ENCODE peak calls at places on chromosomes 16 and 17, in eight cellular contexts. One of them, this sample, is unnamed.

GRCh38 chr17:80871341-80871740 is 120.3 kb upstream of the CHMP6 start:
- DNase-seq in transverse colon: no peak
- DNase-seq in stomach: no peak
- DNase-seq in H1: no peak
- DNase-seq in sigmoid colon: peak
- DNase-seq in K562: no peak
- DNase-seq in HepG2: no peak
- DNase-seq in tibial nerve: no peak
- DNase-seq in this sample: no peak

GRCh38 chr16:50668368-50669008 is 12.6 kb downstream of the SNX20 start:
- DNase-seq in transverse colon: no peak
- DNase-seq in stomach: peak
- DNase-seq in H1: no peak
- DNase-seq in sigmoid colon: no peak
- DNase-seq in K562: no peak
- DNase-seq in HepG2: peak
- DNase-seq in tibial nerve: no peak
- DNase-seq in this sample: no peak

GRCh38 chr17:67992541-67993152 is 3.6 kb downstream of the C17orf58 start:
- DNase-seq in transverse colon: no peak
- DNase-seq in stomach: no peak
- DNase-seq in H1: no peak
- DNase-seq in sigmoid colon: no peak
- DNase-seq in K562: no peak
- DNase-seq in HepG2: no peak
- DNase-seq in tibial nerve: no peak
- DNase-seq in this sample: no peak

GRCh38 chr16:11345040-11345862 is at the start of gene RMI2:
- DNase-seq in transverse colon: peak
- DNase-seq in stomach: peak
- DNase-seq in H1: peak
- DNase-seq in sigmoid colon: peak
- DNase-seq in K562: peak
- DNase-seq in HepG2: peak
- DNase-seq in tibial nerve: peak
- DNase-seq in this sample: peak

GRCh38 chr16:57668630-57669475 is 747 bp downstream of the ADGRG3 start:
- DNase-seq in transverse colon: no peak
- DNase-seq in stomach: no peak
- DNase-seq in H1: no peak
- DNase-seq in sigmoid colon: peak
- DNase-seq in K562: no peak
- DNase-seq in HepG2: no peak
- DNase-seq in tibial nerve: no peak
- DNase-seq in this sample: no peak

GRCh38 chr17:19389386-19389785 is 2.4 kb upstream of the MFAP4 start:
- DNase-seq in transverse colon: peak
- DNase-seq in stomach: no peak
- DNase-seq in H1: no peak
- DNase-seq in sigmoid colon: peak
- DNase-seq in K562: no peak
- DNase-seq in HepG2: no peak
- DNase-seq in tibial nerve: no peak
- DNase-seq in this sample: no peak

GRCh38 chr17:4533522-4534502 is 21.4 kb downstream of the MYBBP1A start:
- DNase-seq in transverse colon: peak
- DNase-seq in stomach: peak
- DNase-seq in H1: no peak
- DNase-seq in sigmoid colon: no peak
- DNase-seq in K562: peak
- DNase-seq in HepG2: peak
- DNase-seq in tibial nerve: no peak
- DNase-seq in this sample: peak

GRCh38 chr16:74622005-74622404 is 15.1 kb upstream of the GLG1 start:
- DNase-seq in transverse colon: no peak
- DNase-seq in stomach: peak
- DNase-seq in H1: no peak
- DNase-seq in sigmoid colon: no peak
- DNase-seq in K562: no peak
- DNase-seq in HepG2: no peak
- DNase-seq in tibial nerve: no peak
- DNase-seq in this sample: no peak

GRCh38 chr17:40530531-40530987 is 29.1 kb upstream of the TNS4 start:
- DNase-seq in transverse colon: no peak
- DNase-seq in stomach: no peak
- DNase-seq in H1: no peak
- DNase-seq in sigmoid colon: peak
- DNase-seq in K562: no peak
- DNase-seq in HepG2: no peak
- DNase-seq in tibial nerve: no peak
- DNase-seq in this sample: peak

GRCh38 chr17:8868529-8868951 is 1.1 kb upstream of the PIK3R6 start:
- DNase-seq in transverse colon: no peak
- DNase-seq in stomach: no peak
- DNase-seq in H1: no peak
- DNase-seq in sigmoid colon: no peak
- DNase-seq in K562: no peak
- DNase-seq in HepG2: no peak
- DNase-seq in tibial nerve: no peak
- DNase-seq in this sample: no peak

GRCh38 chr16:3819741-3820724 is 60.5 kb downstream of the CREBBP start:
- DNase-seq in transverse colon: peak
- DNase-seq in stomach: peak
- DNase-seq in H1: no peak
- DNase-seq in sigmoid colon: no peak
- DNase-seq in K562: peak
- DNase-seq in HepG2: no peak
- DNase-seq in tibial nerve: peak
- DNase-seq in this sample: peak

GRCh38 chr16:31531096-31531495 is 3.4 kb downstream of the AHSP start:
- DNase-seq in transverse colon: no peak
- DNase-seq in stomach: no peak
- DNase-seq in H1: no peak
- DNase-seq in sigmoid colon: no peak
- DNase-seq in K562: no peak
- DNase-seq in HepG2: no peak
- DNase-seq in tibial nerve: no peak
- DNase-seq in this sample: no peak

GRCh38 chr16:50802000-50802399 is 60.1 kb downstream of the CYLD start:
- DNase-seq in transverse colon: no peak
- DNase-seq in stomach: no peak
- DNase-seq in H1: no peak
- DNase-seq in sigmoid colon: no peak
- DNase-seq in K562: no peak
- DNase-seq in HepG2: no peak
- DNase-seq in tibial nerve: no peak
- DNase-seq in this sample: no peak

GRCh38 chr16:52498640-52499039 is 48.3 kb downstream of the TOX3 start:
- DNase-seq in transverse colon: peak
- DNase-seq in stomach: no peak
- DNase-seq in H1: no peak
- DNase-seq in sigmoid colon: no peak
- DNase-seq in K562: no peak
- DNase-seq in HepG2: no peak
- DNase-seq in tibial nerve: no peak
- DNase-seq in this sample: no peak

GRCh38 chr16:15609286-15609649 is 33.7 kb downstream of the MARF1 start:
- DNase-seq in transverse colon: no peak
- DNase-seq in stomach: no peak
- DNase-seq in H1: no peak
- DNase-seq in sigmoid colon: no peak
- DNase-seq in K562: no peak
- DNase-seq in HepG2: no peak
- DNase-seq in tibial nerve: no peak
- DNase-seq in this sample: no peak

GRCh38 chr17:2393954-2394749 is 6.7 kb downstream of the MNT start:
- DNase-seq in transverse colon: peak
- DNase-seq in stomach: no peak
- DNase-seq in H1: no peak
- DNase-seq in sigmoid colon: peak
- DNase-seq in K562: no peak
- DNase-seq in HepG2: no peak
- DNase-seq in tibial nerve: no peak
- DNase-seq in this sample: no peak

GRCh38 chr17:13984956-13985355 is 84.3 kb upstream of the COX10 start:
- DNase-seq in transverse colon: no peak
- DNase-seq in stomach: no peak
- DNase-seq in H1: no peak
- DNase-seq in sigmoid colon: no peak
- DNase-seq in K562: no peak
- DNase-seq in HepG2: no peak
- DNase-seq in tibial nerve: no peak
- DNase-seq in this sample: no peak

GRCh38 chr16:15736529-15736928 is 86.5 kb downstream of the NDE1 start:
- DNase-seq in transverse colon: no peak
- DNase-seq in stomach: no peak
- DNase-seq in H1: no peak
- DNase-seq in sigmoid colon: no peak
- DNase-seq in K562: no peak
- DNase-seq in HepG2: no peak
- DNase-seq in tibial nerve: no peak
- DNase-seq in this sample: no peak

GRCh38 chr16:17578921-17579876 is 108.4 kb upstream of the XYLT1 start:
- DNase-seq in transverse colon: peak
- DNase-seq in stomach: peak
- DNase-seq in H1: peak
- DNase-seq in sigmoid colon: peak
- DNase-seq in K562: peak
- DNase-seq in HepG2: peak
- DNase-seq in tibial nerve: peak
- DNase-seq in this sample: peak
- TF ChIP-seq EP300 in transverse colon: no peak
- TF ChIP-seq EP300 in stomach: no peak
- TF ChIP-seq EP300 in H1: no peak
- TF ChIP-seq EP300 in sigmoid colon: no peak
- TF ChIP-seq EP300 in K562: no peak
- TF ChIP-seq EP300 in HepG2: no peak
- TF ChIP-seq EP300 in tibial nerve: no peak
- TF ChIP-seq EP300 in this sample: no peak

GRCh38 chr17:77471984-77472836 is 331.4 kb downstream of the SEC14L1 start:
- DNase-seq in transverse colon: peak
- DNase-seq in stomach: peak
- DNase-seq in H1: no peak
- DNase-seq in sigmoid colon: peak
- DNase-seq in K562: no peak
- DNase-seq in HepG2: no peak
- DNase-seq in tibial nerve: no peak
- DNase-seq in this sample: peak

GRCh38 chr17:77472837-77473214 is 332.1 kb downstream of the SEC14L1 start:
- DNase-seq in transverse colon: no peak
- DNase-seq in stomach: no peak
- DNase-seq in H1: no peak
- DNase-seq in sigmoid colon: no peak
- DNase-seq in K562: no peak
- DNase-seq in HepG2: no peak
- DNase-seq in tibial nerve: no peak
- DNase-seq in this sample: no peak

GRCh38 chr17:77474292-77474988 is 333.7 kb downstream of the SEC14L1 start:
- DNase-seq in transverse colon: no peak
- DNase-seq in stomach: no peak
- DNase-seq in H1: no peak
- DNase-seq in sigmoid colon: peak
- DNase-seq in K562: no peak
- DNase-seq in HepG2: no peak
- DNase-seq in tibial nerve: no peak
- DNase-seq in this sample: peak

GRCh38 chr17:77475012-77475976 is 334.5 kb downstream of the SEC14L1 start:
- DNase-seq in transverse colon: no peak
- DNase-seq in stomach: no peak
- DNase-seq in H1: no peak
- DNase-seq in sigmoid colon: no peak
- DNase-seq in K562: no peak
- DNase-seq in HepG2: no peak
- DNase-seq in tibial nerve: no peak
- DNase-seq in this sample: no peak

DNA sequence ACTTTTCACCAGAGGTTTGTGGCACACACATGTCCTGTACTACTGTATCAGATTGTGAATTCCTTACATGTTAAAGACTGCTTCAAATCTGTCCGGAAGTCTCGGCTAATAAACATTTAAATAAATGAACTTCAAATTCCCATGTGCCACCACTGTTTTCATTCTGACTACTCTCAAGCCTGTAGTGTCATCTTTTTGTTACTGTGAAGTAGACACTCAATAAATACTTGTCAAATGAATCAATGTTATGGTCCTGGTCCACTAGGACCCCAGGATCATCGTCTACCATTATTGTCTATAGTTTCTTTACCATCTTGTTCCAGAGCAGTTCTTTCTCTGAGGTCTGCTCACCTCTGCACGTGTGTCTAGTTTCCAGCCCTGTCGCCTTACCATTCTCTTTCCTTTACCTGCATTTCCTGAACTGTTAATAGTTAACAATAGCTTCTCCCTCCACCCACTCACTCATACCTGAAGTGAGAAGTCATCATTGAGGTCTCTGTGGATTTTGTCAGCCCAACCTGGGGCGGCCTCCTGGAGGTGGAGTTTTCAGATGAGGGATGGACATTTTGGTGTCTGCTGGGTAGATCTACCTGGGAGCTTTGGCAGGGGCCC is 333.0 kb downstream of the SEC14L1 start:
- DNase-seq in transverse colon: no peak
- DNase-seq in stomach: no peak
- DNase-seq in H1: no peak
- DNase-seq in sigmoid colon: no peak
- DNase-seq in K562: no peak
- DNase-seq in HepG2: no peak
- DNase-seq in tibial nerve: no peak
- DNase-seq in this sample: no peak
- H3K27ac ChIP-seq in transverse colon: peak
- H3K27ac ChIP-seq in stomach: peak
- H3K27ac ChIP-seq in H1: no peak
- H3K27ac ChIP-seq in sigmoid colon: peak
- H3K27ac ChIP-seq in K562: no peak
- H3K27ac ChIP-seq in HepG2: no peak
- H3K27ac ChIP-seq in tibial nerve: peak
- H3K27ac ChIP-seq in this sample: peak

DNA sequence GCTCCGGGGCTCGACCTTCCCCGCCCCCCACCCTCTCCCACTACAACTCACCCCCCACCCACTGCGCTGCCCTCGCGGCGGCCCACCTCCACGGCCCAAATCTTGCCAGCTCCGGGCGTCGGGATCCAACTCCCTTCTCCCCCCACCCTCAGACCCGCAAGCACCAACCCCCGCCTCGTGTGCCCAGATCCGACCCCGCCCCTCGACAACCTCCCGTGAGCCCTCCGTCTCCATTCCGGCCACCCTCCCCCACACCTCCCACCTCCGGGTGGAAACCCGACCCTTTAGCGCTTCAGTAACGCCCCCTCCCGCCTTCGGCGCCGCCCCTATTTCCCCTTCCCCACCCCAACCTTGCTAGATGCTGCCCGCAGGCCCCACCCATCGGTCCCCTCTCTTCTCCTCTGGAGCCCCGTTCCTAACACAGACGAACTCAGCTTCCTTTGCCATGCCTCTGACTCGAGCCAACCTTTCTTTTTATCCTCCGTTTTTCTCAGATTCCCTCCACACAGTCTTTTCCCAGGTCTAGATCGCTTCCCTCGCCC is 717 bp downstream of the UBE2Z start:
- DNase-seq in transverse colon: peak
- DNase-seq in stomach: peak
- DNase-seq in H1: peak
- DNase-seq in sigmoid colon: peak
- DNase-seq in K562: peak
- DNase-seq in HepG2: peak
- DNase-seq in tibial nerve: peak
- DNase-seq in this sample: peak
- TF ChIP-seq EP300 in transverse colon: no peak
- TF ChIP-seq EP300 in stomach: no peak
- TF ChIP-seq EP300 in H1: no peak
- TF ChIP-seq EP300 in sigmoid colon: no peak
- TF ChIP-seq EP300 in K562: no peak
- TF ChIP-seq EP300 in HepG2: no peak
- TF ChIP-seq EP300 in tibial nerve: no peak
- TF ChIP-seq EP300 in this sample: no peak

GRCh38 chr17:66520986-66521385 is 218.6 kb downstream of the PRKCA start:
- DNase-seq in transverse colon: no peak
- DNase-seq in stomach: no peak
- DNase-seq in H1: no peak
- DNase-seq in sigmoid colon: no peak
- DNase-seq in K562: no peak
- DNase-seq in HepG2: no peak
- DNase-seq in tibial nerve: no peak
- DNase-seq in this sample: no peak
- H3K27ac ChIP-seq in transverse colon: peak
- H3K27ac ChIP-seq in stomach: peak
- H3K27ac ChIP-seq in H1: no peak
- H3K27ac ChIP-seq in sigmoid colon: peak
- H3K27ac ChIP-seq in K562: no peak
- H3K27ac ChIP-seq in HepG2: no peak
- H3K27ac ChIP-seq in tibial nerve: peak
- H3K27ac ChIP-seq in this sample: no peak

This sample was measured in ovary.